ENCODE peak calls at places on chromosome 20, in six cellular contexts. One of them, this sample, is unnamed.

GRCh38 chr20:51434556-51435256 is 107.8 kb downstream of the NFATC2 start:
- DNase-seq in HL-60: no peak
- DNase-seq in endothelial cell of umbilical vein: no peak
- DNase-seq in upper lobe of left lung: no peak
- DNase-seq in stomach: no peak
- DNase-seq in sigmoid colon: no peak
- DNase-seq in this sample: no peak

GRCh38 chr20:44728835-44729342 is 13.7 kb downstream of the CCN5 start:
- DNase-seq in HL-60: peak; percentile 65
- DNase-seq in endothelial cell of umbilical vein: peak; percentile 90
- DNase-seq in upper lobe of left lung: no peak
- DNase-seq in stomach: peak; percentile 77
- DNase-seq in sigmoid colon: peak; percentile 87
- DNase-seq in this sample: no peak

GRCh38 chr20:35972445-35972844 is 4.1 kb downstream of the CNBD2 start:
- DNase-seq in HL-60: no peak
- DNase-seq in endothelial cell of umbilical vein: no peak
- DNase-seq in upper lobe of left lung: no peak
- DNase-seq in stomach: no peak
- DNase-seq in sigmoid colon: no peak
- DNase-seq in this sample: no peak

GRCh38 chr20:34639755-34640222 is 37.1 kb downstream of the PIGU start:
- DNase-seq in HL-60: no peak
- DNase-seq in endothelial cell of umbilical vein: peak; percentile 9
- DNase-seq in upper lobe of left lung: no peak
- DNase-seq in stomach: peak; percentile 29
- DNase-seq in sigmoid colon: no peak
- DNase-seq in this sample: peak; percentile 87

GRCh38 chr20:18904624-18905023 is 91.0 kb downstream of the SCP2D1 start:
- DNase-seq in HL-60: no peak
- DNase-seq in endothelial cell of umbilical vein: no peak
- DNase-seq in upper lobe of left lung: no peak
- DNase-seq in stomach: no peak
- DNase-seq in sigmoid colon: no peak
- DNase-seq in this sample: peak; percentile 8

GRCh38 chr20:4898282-4898681 is 103.0 kb downstream of the SLC23A2 start:
- DNase-seq in HL-60: no peak
- DNase-seq in endothelial cell of umbilical vein: peak; percentile 48
- DNase-seq in upper lobe of left lung: no peak
- DNase-seq in stomach: peak; percentile 65
- DNase-seq in sigmoid colon: no peak
- DNase-seq in this sample: peak; percentile 26

GRCh38 chr20:63736893-63737689 is 627 bp downstream of the LIME1 start:
- DNase-seq in HL-60: no peak
- DNase-seq in endothelial cell of umbilical vein: no peak
- DNase-seq in upper lobe of left lung: peak; percentile 80
- DNase-seq in stomach: no peak
- DNase-seq in sigmoid colon: peak; percentile 71
- DNase-seq in this sample: peak; percentile 54

GRCh38 chr20:36355469-36356171 is 49.5 kb downstream of the DLGAP4 start:
- DNase-seq in HL-60: no peak
- DNase-seq in endothelial cell of umbilical vein: no peak
- DNase-seq in upper lobe of left lung: no peak
- DNase-seq in stomach: no peak
- DNase-seq in sigmoid colon: no peak
- DNase-seq in this sample: no peak

GRCh38 chr20:32968833-32969241 is 35.4 kb downstream of the SUN5 start:
- DNase-seq in HL-60: no peak
- DNase-seq in endothelial cell of umbilical vein: no peak
- DNase-seq in upper lobe of left lung: no peak
- DNase-seq in stomach: no peak
- DNase-seq in sigmoid colon: peak; percentile 35
- DNase-seq in this sample: no peak

GRCh38 chr20:373171-373890 is 7.2 kb upstream of the TRIB3 start:
- DNase-seq in HL-60: peak; percentile 82
- DNase-seq in endothelial cell of umbilical vein: peak; percentile 89
- DNase-seq in upper lobe of left lung: peak; percentile 71
- DNase-seq in stomach: no peak
- DNase-seq in sigmoid colon: no peak
- DNase-seq in this sample: no peak

GRCh38 chr20:57991211-57991841 is 237.1 kb downstream of the ANKRD60 start:
- DNase-seq in HL-60: no peak
- DNase-seq in endothelial cell of umbilical vein: no peak
- DNase-seq in upper lobe of left lung: no peak
- DNase-seq in stomach: no peak
- DNase-seq in sigmoid colon: no peak
- DNase-seq in this sample: peak; percentile 34

GRCh38 chr20:35503841-35504460 is 25.5 kb downstream of the C20orf173 start:
- DNase-seq in HL-60: no peak
- DNase-seq in endothelial cell of umbilical vein: no peak
- DNase-seq in upper lobe of left lung: peak; percentile 59
- DNase-seq in stomach: no peak
- DNase-seq in sigmoid colon: peak; percentile 81
- DNase-seq in this sample: no peak

GRCh38 chr20:62711703-62712101 is 3.1 kb downstream of the NTSR1 start:
- DNase-seq in HL-60: no peak
- DNase-seq in endothelial cell of umbilical vein: no peak
- DNase-seq in upper lobe of left lung: peak; percentile 62
- DNase-seq in stomach: peak; percentile 43
- DNase-seq in sigmoid colon: peak; percentile 92
- DNase-seq in this sample: peak; percentile 34

GRCh38 chr20:62710221-62710885 is 1.7 kb downstream of the NTSR1 start:
- DNase-seq in HL-60: no peak
- DNase-seq in endothelial cell of umbilical vein: no peak
- DNase-seq in upper lobe of left lung: peak; percentile 24
- DNase-seq in stomach: no peak
- DNase-seq in sigmoid colon: no peak
- DNase-seq in this sample: no peak

GRCh38 chr20:62709537-62709905 is 885 bp downstream of the NTSR1 start:
- DNase-seq in HL-60: no peak
- DNase-seq in endothelial cell of umbilical vein: no peak
- DNase-seq in upper lobe of left lung: peak; percentile 79
- DNase-seq in stomach: no peak
- DNase-seq in sigmoid colon: no peak
- DNase-seq in this sample: no peak

GRCh38 chr20:62712606-62713005 is 4.0 kb downstream of the NTSR1 start:
- DNase-seq in HL-60: no peak
- DNase-seq in endothelial cell of umbilical vein: no peak
- DNase-seq in upper lobe of left lung: peak; percentile 46
- DNase-seq in stomach: no peak
- DNase-seq in sigmoid colon: no peak
- DNase-seq in this sample: no peak

GRCh38 chr20:62710886-62711702 is 2.5 kb downstream of the NTSR1 start:
- DNase-seq in HL-60: peak; percentile 85
- DNase-seq in endothelial cell of umbilical vein: no peak
- DNase-seq in upper lobe of left lung: peak; percentile 60
- DNase-seq in stomach: peak; percentile 62
- DNase-seq in sigmoid colon: peak; percentile 89
- DNase-seq in this sample: peak; percentile 32
- H3K4me3 ChIP-seq in HL-60: peak overlapping the region; percentile 69
- H3K4me3 ChIP-seq in endothelial cell of umbilical vein: no peak overlapping the region
- H3K4me3 ChIP-seq in upper lobe of left lung: peak overlapping the region; percentile 2
- H3K4me3 ChIP-seq in stomach: no peak overlapping the region
- H3K4me3 ChIP-seq in sigmoid colon: peak overlapping the region; percentile 23
- H3K4me3 ChIP-seq in this sample: peak overlapping the region; percentile 40

GRCh38 chr20:46357030-46357514 is 48.8 kb upstream of the CDH22 start:
- DNase-seq in HL-60: no peak
- DNase-seq in endothelial cell of umbilical vein: peak; percentile 10
- DNase-seq in upper lobe of left lung: peak; percentile 69
- DNase-seq in stomach: peak; percentile 33
- DNase-seq in sigmoid colon: no peak
- DNase-seq in this sample: no peak
- TF ChIP-seq POLR2AphosphoS5 in HL-60: peak; percentile 24
- TF ChIP-seq POLR2AphosphoS5 in endothelial cell of umbilical vein: no peak
- TF ChIP-seq POLR2AphosphoS5 in upper lobe of left lung: no peak
- TF ChIP-seq POLR2AphosphoS5 in stomach: no peak
- TF ChIP-seq POLR2AphosphoS5 in sigmoid colon: no peak
- TF ChIP-seq POLR2AphosphoS5 in this sample: no peak

DNA sequence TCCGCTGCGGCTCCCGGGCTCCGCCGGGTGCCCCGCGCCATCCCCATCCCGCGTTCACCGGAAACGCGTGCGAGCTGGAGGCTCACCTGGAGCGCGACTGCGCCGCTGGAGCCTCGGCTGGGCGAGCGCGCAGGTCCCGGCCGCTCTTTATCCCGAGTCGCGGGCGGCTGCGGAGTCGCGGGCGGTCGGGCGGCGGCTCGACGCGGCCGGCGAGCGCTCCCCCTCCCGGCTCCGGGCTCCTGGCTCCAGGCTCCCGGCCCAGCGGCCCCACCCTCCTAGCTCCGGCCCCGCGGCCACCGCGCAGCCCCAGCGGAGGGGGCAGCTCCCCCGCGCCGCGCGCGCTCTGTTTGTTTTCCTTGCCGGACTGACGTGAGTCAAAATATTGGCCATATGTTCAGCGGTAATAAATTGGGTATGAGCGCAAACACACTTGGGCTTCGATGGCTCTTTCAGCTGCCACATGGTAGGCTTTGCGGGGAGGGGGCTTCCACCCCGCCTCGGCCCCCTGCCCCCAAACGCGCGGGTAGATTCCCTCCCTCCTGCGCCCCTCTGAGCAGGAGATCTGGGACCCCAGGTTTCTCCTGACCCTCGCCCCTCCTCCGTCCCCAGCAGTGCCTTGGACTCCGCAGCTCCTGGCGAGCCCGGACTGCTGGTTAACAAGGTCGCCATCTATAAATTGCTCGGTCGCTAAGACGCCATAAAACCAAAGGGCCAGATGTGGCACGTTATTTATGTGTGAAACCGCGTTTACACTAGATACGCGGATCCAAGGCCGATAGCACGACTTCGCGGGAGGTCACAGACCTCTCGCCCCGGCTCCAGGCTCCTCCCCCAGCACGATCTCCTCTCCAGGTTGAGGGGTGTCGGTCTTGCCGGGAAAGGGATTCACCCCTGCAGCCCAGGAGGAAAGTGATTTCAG is 8.9 kb upstream of the NKX2-2 start:
- DNase-seq in HL-60: no peak
- DNase-seq in endothelial cell of umbilical vein: no peak
- DNase-seq in upper lobe of left lung: peak; percentile 83
- DNase-seq in stomach: no peak
- DNase-seq in sigmoid colon: no peak
- DNase-seq in this sample: no peak
- H3K4me3 ChIP-seq in HL-60: no peak overlapping the region
- H3K4me3 ChIP-seq in endothelial cell of umbilical vein: no peak overlapping the region
- H3K4me3 ChIP-seq in upper lobe of left lung: peak overlapping the region; percentile 16
- H3K4me3 ChIP-seq in stomach: peak overlapping the region; percentile 28
- H3K4me3 ChIP-seq in sigmoid colon: no peak overlapping the region
- H3K4me3 ChIP-seq in this sample: peak overlapping the region; percentile 23

DNA sequence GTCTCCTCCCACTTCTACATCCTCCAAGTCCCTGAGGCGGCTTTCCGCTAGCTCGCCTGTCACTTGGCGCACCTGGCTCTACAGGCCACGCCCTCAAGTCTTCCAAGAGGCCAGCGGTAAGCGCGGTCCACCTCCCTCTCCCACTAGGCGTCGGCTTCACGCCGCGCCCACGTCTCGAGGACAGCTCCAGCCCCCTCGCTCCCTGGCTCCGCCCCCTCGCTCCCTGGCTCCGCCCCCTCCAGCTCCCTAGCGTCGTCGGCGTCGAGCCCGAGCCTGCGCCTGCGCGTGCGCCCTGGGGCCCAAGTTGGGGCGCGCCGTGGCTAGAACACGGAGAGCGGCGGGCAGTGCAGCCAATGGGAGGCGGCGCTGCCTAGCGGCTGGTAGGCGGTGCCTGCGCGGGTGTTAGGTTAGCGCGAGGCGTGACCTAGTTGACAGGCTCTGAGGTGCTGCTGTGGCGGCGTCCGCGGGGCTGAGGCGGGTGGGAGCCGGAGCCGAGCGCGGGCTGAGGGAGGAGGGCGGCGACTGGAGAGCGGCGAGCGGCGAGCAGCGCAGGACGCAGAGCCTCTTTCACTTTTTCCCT is at the start of gene MACROD2:
- DNase-seq in HL-60: peak; percentile 92
- DNase-seq in endothelial cell of umbilical vein: peak; percentile 94
- DNase-seq in upper lobe of left lung: peak; percentile 100
- DNase-seq in stomach: peak; percentile 98
- DNase-seq in sigmoid colon: peak; percentile 95
- DNase-seq in this sample: peak; percentile 96
- TF ChIP-seq POLR2AphosphoS5 in HL-60: peak; percentile 54
- TF ChIP-seq POLR2AphosphoS5 in endothelial cell of umbilical vein: no peak
- TF ChIP-seq POLR2AphosphoS5 in upper lobe of left lung: no peak
- TF ChIP-seq POLR2AphosphoS5 in stomach: peak; percentile 68
- TF ChIP-seq POLR2AphosphoS5 in sigmoid colon: peak; percentile 88
- TF ChIP-seq POLR2AphosphoS5 in this sample: peak; percentile 86

GRCh38 chr20:56627122-56628014 is 1.7 kb upstream of the TFAP2C start:
- DNase-seq in HL-60: no peak
- DNase-seq in endothelial cell of umbilical vein: no peak
- DNase-seq in upper lobe of left lung: peak; percentile 44
- DNase-seq in stomach: no peak
- DNase-seq in sigmoid colon: no peak
- DNase-seq in this sample: no peak
- H3K4me3 ChIP-seq in HL-60: no peak overlapping the region
- H3K4me3 ChIP-seq in endothelial cell of umbilical vein: no peak overlapping the region
- H3K4me3 ChIP-seq in upper lobe of left lung: peak overlapping the region; percentile 57
- H3K4me3 ChIP-seq in stomach: no peak overlapping the region
- H3K4me3 ChIP-seq in sigmoid colon: no peak overlapping the region
- H3K4me3 ChIP-seq in this sample: no peak overlapping the region

GRCh38 chr20:37521091-37521771 is at the start of gene NNAT:
- DNase-seq in HL-60: no peak
- DNase-seq in endothelial cell of umbilical vein: no peak
- DNase-seq in upper lobe of left lung: peak; percentile 79
- DNase-seq in stomach: peak; percentile 24
- DNase-seq in sigmoid colon: no peak
- DNase-seq in this sample: no peak
- TF ChIP-seq POLR2AphosphoS5 in HL-60: no peak
- TF ChIP-seq POLR2AphosphoS5 in endothelial cell of umbilical vein: no peak
- TF ChIP-seq POLR2AphosphoS5 in upper lobe of left lung: no peak
- TF ChIP-seq POLR2AphosphoS5 in stomach: no peak
- TF ChIP-seq POLR2AphosphoS5 in sigmoid colon: peak; percentile 81
- TF ChIP-seq POLR2AphosphoS5 in this sample: peak; percentile 28

DNA sequence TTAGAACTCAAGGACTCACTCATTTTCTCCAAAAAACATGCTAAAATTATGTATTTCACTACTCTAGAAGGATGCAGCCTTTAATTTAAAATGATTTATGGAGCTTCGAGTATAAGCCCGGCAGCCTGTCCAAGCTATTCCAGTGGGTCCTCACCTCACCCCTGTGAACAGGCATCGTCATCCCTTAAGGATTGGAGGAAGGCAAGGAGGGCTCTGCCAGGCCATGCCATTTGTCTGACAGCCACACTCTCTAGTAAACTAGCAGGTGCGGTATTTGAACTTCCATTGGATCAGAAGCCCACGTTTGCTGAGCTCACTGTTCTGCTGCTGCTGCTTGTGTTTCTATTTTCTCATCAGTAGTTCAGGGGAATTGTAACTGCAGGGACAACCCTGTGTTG is 39.8 kb upstream of the NAA20 start:
- DNase-seq in HL-60: no peak
- DNase-seq in endothelial cell of umbilical vein: no peak
- DNase-seq in upper lobe of left lung: no peak
- DNase-seq in stomach: no peak
- DNase-seq in sigmoid colon: no peak
- DNase-seq in this sample: no peak
- H3K4me3 ChIP-seq in HL-60: no peak overlapping the region
- H3K4me3 ChIP-seq in endothelial cell of umbilical vein: no peak overlapping the region
- H3K4me3 ChIP-seq in upper lobe of left lung: peak overlapping the region; percentile 70
- H3K4me3 ChIP-seq in stomach: peak overlapping the region; percentile 53
- H3K4me3 ChIP-seq in sigmoid colon: peak overlapping the region; percentile 48
- H3K4me3 ChIP-seq in this sample: no peak overlapping the region

GRCh38 chr20:49608752-49609670 is 41.1 kb upstream of the PTGIS start:
- DNase-seq in HL-60: peak; percentile 68
- DNase-seq in endothelial cell of umbilical vein: peak; percentile 61
- DNase-seq in upper lobe of left lung: no peak
- DNase-seq in stomach: peak; percentile 80
- DNase-seq in sigmoid colon: peak; percentile 82
- DNase-seq in this sample: peak; percentile 74
- TF ChIP-seq POLR2AphosphoS5 in HL-60: no peak
- TF ChIP-seq POLR2AphosphoS5 in endothelial cell of umbilical vein: no peak
- TF ChIP-seq POLR2AphosphoS5 in upper lobe of left lung: no peak
- TF ChIP-seq POLR2AphosphoS5 in stomach: no peak
- TF ChIP-seq POLR2AphosphoS5 in sigmoid colon: no peak
- TF ChIP-seq POLR2AphosphoS5 in this sample: no peak